ENCODE peak calls at places on chromosomes 7 and 10, in seven cellular contexts. S is NCI-H1105; B is ELF-1; E is GM12878; V is transverse colon; D is activated CD4-positive, alpha-beta T cell treated with anti-CD3 and anti-CD28 coated beads for 48 hours; I is stimulated activated CD8-positive, alpha-beta memory T cell treated with anti-CD3 and anti-CD28 coated beads, Interleukin-7, amount 100 ng/mL, for 1 hour. M is an unnamed sample.

GRCh38 chr7:152594801-152595200 is 81.1 kb downstream of the XRCC2 start:
- DNase-seq in D (no peak), E (no peak), V (no peak), B (peak; percentile 11), I (no peak), S (no peak), M (no peak)

GRCh38 chr10:80204801-80205477 is 398 bp downstream of the ANXA11 start:
- DNase-seq in V (peak; percentile 47), D (peak; percentile 42), B (peak; percentile 54), S (no peak), E (no peak), I (no peak), M (no peak)

GRCh38 chr10:113947138-113948011 is 92.9 kb downstream of the NHLRC2 start:
- DNase-seq in E (no peak), D (no peak), S (no peak), B (no peak), I (no peak), V (peak; percentile 42), M (no peak)

GRCh38 chr7:91566333-91566732 is 302.1 kb downstream of the FZD1 start:
- DNase-seq in V (no peak), D (no peak), I (no peak), E (no peak), B (no peak), S (no peak), M (peak; percentile 41)

GRCh38 chr7:47622946-47623640 is 41.2 kb upstream of the TNS3 start:
- DNase-seq in B (peak; percentile 65), V (no peak), I (no peak), S (no peak), E (no peak), D (no peak), M (no peak)

GRCh38 chr7:479115-479947 is 40.3 kb downstream of the PDGFA start:
- DNase-seq in D (no peak), S (no peak), I (no peak), B (no peak), E (no peak), V (no peak), M (no peak)

GRCh38 chr7:96497567-96497966 is 175.7 kb upstream of the SLC25A13 start:
- DNase-seq in B (no peak), I (no peak), V (no peak), D (no peak), S (no peak), E (no peak), M (no peak)

GRCh38 chr10:100528885-100529472 is 692 bp downstream of the NDUFB8 start:
- DNase-seq in S (no peak), E (no peak), D (no peak), B (peak; percentile 8), V (no peak), I (no peak), M (no peak)

GRCh38 chr10:17793823-17794759 is 15.1 kb upstream of the MRC1 start:
- DNase-seq in D (no peak), V (no peak), I (no peak), B (no peak), E (no peak), S (no peak), M (no peak)

GRCh38 chr10:61157182-61157581 is 213.2 kb upstream of the RHOBTB1 start:
- DNase-seq in V (no peak), B (no peak), I (no peak), S (no peak), D (no peak), E (no peak), M (no peak)

GRCh38 chr10:91251430-91252056 is 31.1 kb downstream of the PCGF5 start:
- DNase-seq in S (peak; percentile 15), V (peak; percentile 52), D (peak; percentile 46), B (peak; percentile 15), I (peak; percentile 12), E (peak; percentile 30), M (peak; percentile 26)

GRCh38 chr7:46811529-46811928 is 770.4 kb downstream of the TNS3 start:
- DNase-seq in E (no peak), V (no peak), S (no peak), B (no peak), D (no peak), I (no peak), M (no peak)

M was measured in SHP77.